ENCODE peak calls at places on chromosome 16, in four cellular contexts. O is H1, D is K562, A is HepG2. T is an unnamed sample.

GRCh38 chr16:354286-354881 is 1.9 kb upstream of the AXIN1 start:
- DNase-seq in O (no peak), D (no peak), A (no peak), T (no peak)

GRCh38 chr16:82629441-82630027 is 2.8 kb downstream of the CDH13 start:
- DNase-seq in O (no peak), D (no peak), A (no peak), T (no peak)

GRCh38 chr16:84739349-84740124 is 39.7 kb downstream of the USP10 start:
- DNase-seq in O (no peak), D (no peak), A (peak), T (no peak)

GRCh38 chr16:12500771-12501170 is 302.9 kb downstream of the CPPED1 start:
- DNase-seq in O (no peak), D (no peak), A (no peak), T (no peak)

GRCh38 chr16:89314357-89314756 is 96.9 kb downstream of the ZNF778 start:
- DNase-seq in O (no peak), D (no peak), A (no peak), T (no peak)

GRCh38 chr16:50002190-50002589 is 22.8 kb upstream of the CNEP1R1 start:
- DNase-seq in O (no peak), D (no peak), A (no peak), T (no peak)

GRCh38 chr16:46859719-46860152 is 24.4 kb upstream of the GPT2 start:
- DNase-seq in O (no peak), D (peak), A (peak), T (no peak)

GRCh38 chr16:57109500-57110105 is 17.2 kb downstream of the CPNE2 start:
- DNase-seq in O (no peak), D (no peak), A (no peak), T (no peak)

GRCh38 chr16:76653390-76654026 is 376.3 kb downstream of the CNTNAP4 start:
- DNase-seq in O (no peak), D (peak), A (peak), T (peak)

GRCh38 chr16:24463196-24463945 is 76.0 kb upstream of the RBBP6 start:
- DNase-seq in O (no peak), D (peak), A (no peak), T (no peak)

GRCh38 chr16:78425957-78426590 is 326.6 kb downstream of the WWOX start:
- DNase-seq in O (no peak), D (no peak), A (no peak), T (no peak)

GRCh38 chr16:80804451-80805383 is at the start of gene CDYL2:
- DNase-seq in O (peak), D (no peak), A (no peak), T (no peak)

GRCh38 chr16:26905336-26905735 is 161.4 kb upstream of the C16orf82 start:
- DNase-seq in O (no peak), D (no peak), A (no peak), T (no peak)

GRCh38 chr16:82160226-82160625 is 9.8 kb downstream of the MPHOSPH6 start:
- DNase-seq in O (no peak), D (no peak), A (no peak), T (no peak)

DNA sequence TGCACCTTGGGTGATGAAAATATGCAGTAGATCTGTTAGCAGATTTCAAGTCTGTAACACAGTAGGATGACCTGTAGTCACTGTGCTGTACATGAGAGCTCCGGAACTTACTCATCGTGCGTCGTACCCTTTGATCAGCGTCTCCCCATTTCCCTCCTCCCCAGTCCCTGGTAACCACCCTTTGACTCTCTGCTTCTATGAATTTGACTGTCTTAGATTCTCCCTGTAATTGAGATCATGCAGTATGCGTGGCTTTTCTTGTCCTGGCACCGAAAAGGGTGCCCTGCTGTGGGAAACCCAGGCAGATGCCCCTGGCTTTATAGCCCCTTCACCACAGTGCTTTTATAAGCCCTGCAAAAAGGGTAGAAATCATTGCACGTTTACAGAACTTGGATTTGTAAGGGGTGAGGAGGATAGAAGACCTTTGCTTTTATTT is 20.5 kb downstream of the CLEC16A start:
- DNase-seq in O (no peak), D (no peak), A (no peak), T (peak)
- TF ChIP-seq ZNF274 in O (no peak), D (no peak), A (no peak), T (no peak)

GRCh38 chr16:15572329-15573001 is 70.5 kb downstream of the MARF1 start:
- DNase-seq in O (no peak), D (no peak), A (peak), T (no peak)
- TF ChIP-seq GABPA in O (no peak), D (no peak), A (no peak), T (no peak)

GRCh38 chr16:74573622-74574021 is 33.3 kb downstream of the GLG1 start:
- DNase-seq in O (no peak), D (no peak), A (no peak), T (no peak)

GRCh38 chr16:74577882-74578366 is 29.0 kb downstream of the GLG1 start:
- DNase-seq in O (no peak), D (no peak), A (no peak), T (peak)

GRCh38 chr16:74575805-74576643 is 30.9 kb downstream of the GLG1 start:
- DNase-seq in O (no peak), D (no peak), A (no peak), T (no peak)

GRCh38 chr16:74574146-74574545 is 32.8 kb downstream of the GLG1 start:
- DNase-seq in O (no peak), D (no peak), A (no peak), T (no peak)

GRCh38 chr16:74575175-74575804 is 31.6 kb downstream of the GLG1 start:
- DNase-seq in O (no peak), D (no peak), A (no peak), T (no peak)
- TF ChIP-seq CTCF in O (no peak), D (no peak), A (no peak), T (no peak)

DNA sequence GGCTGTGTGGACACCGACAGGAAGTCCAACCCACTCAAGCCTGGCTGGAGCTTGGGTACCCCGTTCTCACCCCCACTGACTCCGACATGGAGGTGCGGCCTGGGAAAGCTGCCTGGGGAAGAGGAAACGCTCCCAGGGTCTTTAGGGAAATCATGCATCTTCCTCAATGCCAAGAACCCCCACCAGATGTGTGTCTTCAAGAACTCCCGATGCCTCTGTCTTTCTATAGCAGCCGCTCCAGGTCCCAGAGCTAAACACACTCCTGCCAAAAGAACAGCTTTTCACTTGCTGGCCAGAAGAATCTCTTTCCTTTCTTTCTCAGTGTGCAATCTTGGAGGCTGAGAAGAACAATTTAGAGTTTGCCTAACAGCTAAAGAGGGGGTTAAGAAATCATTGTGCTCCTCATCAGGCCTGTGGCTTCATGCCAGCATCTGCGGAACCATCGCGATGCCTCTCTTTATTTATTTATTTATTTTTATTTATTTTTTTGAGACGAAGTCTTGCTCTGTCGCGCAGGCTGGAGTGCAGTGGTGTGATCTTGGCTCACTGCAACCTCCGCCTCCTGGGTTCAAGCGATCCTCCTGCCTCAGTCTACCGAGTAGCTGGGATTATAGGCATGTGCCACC is 41.1 kb upstream of the MTSS2 start:
- DNase-seq in O (no peak), D (no peak), A (no peak), T (no peak)
- TF ChIP-seq ZNF274 in O (no peak), D (no peak), A (no peak), T (no peak)

DNA sequence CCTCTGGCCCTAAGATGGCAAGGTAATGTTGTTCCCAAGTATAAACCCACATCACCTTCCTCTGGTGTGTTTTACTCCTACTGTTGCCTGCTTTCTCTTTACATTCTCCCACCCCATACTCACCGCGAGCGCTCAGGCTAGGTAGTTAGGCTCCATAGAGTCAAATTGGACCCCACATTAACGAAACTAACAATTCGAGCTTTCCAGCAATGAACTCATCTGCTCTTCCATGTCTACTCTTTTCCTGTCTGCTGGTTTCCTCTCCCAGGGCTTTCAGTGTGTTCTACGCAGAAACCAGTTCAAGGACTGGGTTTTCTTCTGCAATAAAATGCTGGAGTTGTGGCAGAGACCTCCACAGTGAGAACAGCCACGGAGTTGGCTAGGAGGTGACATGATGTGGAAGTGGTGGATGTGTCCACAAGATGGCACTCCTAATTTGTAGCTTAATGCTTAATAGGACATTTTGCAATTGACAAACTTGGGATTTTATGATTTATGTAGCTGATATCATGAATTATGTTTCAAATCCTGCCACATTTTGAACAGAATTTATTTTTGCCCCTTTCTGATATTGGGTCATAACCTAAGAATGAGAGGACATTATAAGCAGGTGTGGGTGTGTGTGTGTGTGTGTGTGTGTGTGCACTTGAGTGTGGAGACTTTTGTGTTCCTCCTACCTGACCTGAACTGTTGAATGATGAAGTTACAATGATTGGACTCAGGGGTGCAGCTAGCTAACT is 2.2 kb upstream of the UQCRC2 start:
- DNase-seq in O (no peak), D (peak), A (peak), T (no peak)
- TF ChIP-seq GABPA in O (no peak), D (no peak), A (no peak), T (no peak)

DNA sequence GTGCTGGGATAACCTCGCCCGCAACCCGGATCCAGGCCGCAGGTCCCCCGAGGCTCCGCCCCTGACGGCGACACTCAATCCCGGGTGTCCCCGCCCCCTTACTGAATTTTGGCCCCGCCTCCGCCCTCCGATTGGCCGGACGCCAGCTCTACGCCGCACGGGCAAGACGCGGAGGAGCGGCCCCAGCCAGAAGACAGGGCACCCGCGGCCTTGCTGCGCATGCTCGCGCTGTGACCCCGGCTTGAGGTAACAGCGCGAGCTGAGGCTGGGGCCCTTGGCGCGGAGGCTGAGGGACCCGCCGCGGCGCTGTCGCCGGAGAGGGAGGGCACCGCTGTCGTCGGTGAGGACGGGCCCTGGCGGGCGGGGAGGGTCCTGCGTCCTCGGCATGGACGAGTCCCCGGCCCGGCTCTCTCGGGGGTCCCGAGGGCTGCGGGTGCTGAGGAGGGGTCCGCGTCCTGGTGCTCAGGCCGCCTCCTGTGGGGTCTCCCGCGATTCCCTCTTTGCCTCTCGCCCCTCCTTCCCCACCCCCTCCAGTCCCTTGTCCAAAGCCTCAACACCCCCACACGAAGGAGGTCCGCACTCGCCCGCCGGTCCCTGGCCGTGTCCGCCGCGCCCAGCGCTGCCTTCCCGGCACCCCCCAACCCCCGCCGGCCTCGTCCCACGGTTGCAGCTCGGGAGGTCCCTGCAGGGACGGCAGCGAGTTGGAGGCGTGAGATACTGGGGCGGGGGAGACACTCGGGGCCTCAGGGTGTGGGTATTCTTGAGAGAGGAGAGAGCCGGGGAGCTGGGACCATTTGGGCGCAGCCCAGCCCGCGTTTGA is at the start of gene FLYWCH2:
- DNase-seq in O (peak), D (peak), A (peak), T (peak)
- TF ChIP-seq CTCF in O (no peak), D (no peak), A (peak), T (no peak)

GRCh38 chr16:19874816-19875546 is 9.7 kb downstream of the GPRC5B start:
- DNase-seq in O (no peak), D (no peak), A (no peak), T (no peak)
- TF ChIP-seq ZNF274 in O (no peak), D (no peak), A (no peak), T (no peak)

T was measured in GM12878.